ENCODE peak calls at places on chromosomes 1 and 21, in four cellular contexts. A is nucleus accumbens; G is B cell; H is stimulated activated naive CD8-positive, alpha-beta T cell treated with anti-CD3 and anti-CD28 coated beads, Interleukin-15, Interleukin-2, amounts not matched to agents 100 U/mL and 50 U/mL, for 24 hours. K is an unnamed sample.

GRCh38 chr21:34204021-34204420 is 130.6 kb downstream of the MRPS6 start:
- DNase-seq in G (no peak), A (no peak), H (no peak), K (no peak)

GRCh38 chr1:219670426-219671149 is 57.7 kb upstream of the ZC3H11B start:
- DNase-seq in H (no peak), G (no peak), A (no peak), K (no peak)

GRCh38 chr1:175536369-175536768 is 207.0 kb downstream of the TNR start:
- DNase-seq in H (no peak), G (no peak), A (no peak), K (no peak)

GRCh38 chr1:24926596-24927249 is 3.4 kb downstream of the RUNX3 start:
- DNase-seq in H (no peak), G (no peak), A (no peak), K (no peak)

GRCh38 chr1:58844176-58844575 is 60.3 kb upstream of the JUN start:
- DNase-seq in A (no peak), G (no peak), H (no peak), K (no peak)

GRCh38 chr21:42782723-42783247 is 96.6 kb downstream of the WDR4 start:
- DNase-seq in G (no peak), H (no peak), A (no peak), K (no peak)

GRCh38 chr21:33357177-33357576 is 32.4 kb downstream of the IFNAR1 start:
- DNase-seq in A (no peak), H (no peak), G (no peak), K (no peak)

GRCh38 chr1:22662318-22662717 is 9.3 kb downstream of the C1QB start:
- DNase-seq in A (peak; percentile 44), H (no peak), G (no peak), K (peak; percentile 46)

GRCh38 chr1:93845554-93846150 is 33.4 kb downstream of the DNTTIP2 start:
- DNase-seq in G (no peak), H (peak; percentile 17), A (no peak), K (no peak)

GRCh38 chr21:14585122-14585521 is 39.0 kb upstream of the SAMSN1 start:
- DNase-seq in A (no peak), H (no peak), G (no peak), K (no peak)

GRCh38 chr21:31222142-31222541 is 121.9 kb downstream of the TIAM1 start:
- DNase-seq in G (no peak), H (no peak), A (no peak), K (no peak)

K was measured in midbrain.